ENCODE peak calls at places on chromosomes 5 and 9, in four cellular contexts. F is neural progenitor cell; U is psoas muscle; A is effector memory CD4-positive, alpha-beta T cell. V is an unnamed sample.

GRCh38 chr9:137222190-137223077 is at the start of gene RNF208:
- DNase-seq in U (no peak), F (peak; percentile 61), A (no peak), V (no peak)

GRCh38 chr9:73370053-73370452 is 218.4 kb downstream of the ANXA1 start:
- DNase-seq in F (no peak), A (no peak), U (no peak), V (no peak)

GRCh38 chr5:87303324-87303723 is 35.6 kb downstream of the RASA1 start:
- DNase-seq in F (no peak), U (no peak), A (no peak), V (no peak)

GRCh38 chr5:144697847-144698262 is 527.2 kb downstream of the KCTD16 start:
- DNase-seq in U (no peak), F (no peak), A (no peak), V (no peak)

GRCh38 chr9:120350596-120350995 is 229.4 kb downstream of the CDK5RAP2 start:
- DNase-seq in A (no peak), F (no peak), U (no peak), V (no peak)

GRCh38 chr5:2751592-2752021 is at the start of gene IRX2:
- DNase-seq in A (no peak), U (peak; percentile 48), F (peak; percentile 98), V (no peak)

GRCh38 chr5:113099822-113100221 is 123.2 kb downstream of the DCP2 start:
- DNase-seq in U (no peak), F (no peak), A (no peak), V (no peak)

GRCh38 chr5:90691533-90691932 is 132.9 kb downstream of the ADGRV1 start:
- DNase-seq in A (no peak), U (no peak), F (no peak), V (no peak)

DNA sequence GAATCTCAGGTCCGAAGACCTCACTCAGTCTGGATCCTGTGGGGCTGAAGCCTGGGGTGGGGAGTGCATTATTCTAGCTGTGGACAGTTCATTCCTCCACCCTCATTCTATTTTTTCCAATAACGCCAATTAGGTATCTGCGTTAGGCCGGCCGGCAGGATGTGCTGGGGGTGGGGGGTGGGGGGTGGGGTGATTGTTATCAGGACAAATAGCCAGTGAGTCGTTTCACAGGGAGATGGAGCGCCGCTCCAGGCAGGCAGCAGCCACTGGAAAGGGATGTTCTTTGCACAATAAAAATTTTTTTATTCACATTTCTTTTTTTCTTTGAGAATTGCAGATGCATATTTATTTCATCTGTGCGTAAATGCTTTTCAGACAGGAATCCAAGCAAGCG is 4.0 kb downstream of the LMX1B start:
- DNase-seq in A (no peak), U (no peak), F (no peak), V (no peak)
- H3K27me3 ChIP-seq in A (peaks cover 69% of the 10 kb centered on the region), U (peaks cover 87% of the 10 kb centered on the region), F (peaks cover 99% of the 10 kb centered on the region), V (peaks cover 21% of the 10 kb centered on the region)

DNA sequence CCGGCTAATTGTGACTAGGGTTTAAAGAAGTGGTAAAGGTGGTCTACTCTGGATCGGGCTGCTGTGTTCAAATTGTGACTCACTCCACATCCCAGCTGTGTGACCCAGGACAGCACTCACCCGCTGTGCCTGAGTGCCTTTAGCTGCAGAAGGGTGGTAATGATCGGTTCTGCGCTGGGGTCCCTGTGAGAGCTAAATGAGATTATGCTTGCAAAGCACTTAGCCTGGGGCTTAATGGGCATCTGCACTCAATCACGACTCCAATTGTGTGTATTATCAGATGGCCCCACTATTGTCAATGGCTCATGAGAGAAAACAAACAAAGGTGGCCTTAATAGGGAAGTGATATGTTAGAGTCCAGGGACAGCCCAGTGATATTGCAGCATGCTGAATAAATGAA is 25.1 kb upstream of the TBC1D2 start:
- DNase-seq in U (no peak), A (no peak), F (peak; percentile 44), V (no peak)
- H3K27me3 ChIP-seq in U (peaks cover 31% of the 10 kb centered on the region), A (no peaks in the 10 kb centered on the region), F (peaks cover 5% of the 10 kb centered on the region), V (no peaks in the 10 kb centered on the region)

GRCh38 chr5:1445313-1445894 is at the start of gene SLC6A3:
- DNase-seq in U (peak; percentile 18), F (peak; percentile 93), A (no peak), V (no peak)

GRCh38 chr5:1446602-1447343 is 1.5 kb upstream of the SLC6A3 start:
- DNase-seq in A (no peak), F (peak; percentile 18), U (peak; percentile 1), V (peak; percentile 45)

GRCh38 chr5:1444361-1445189 is 665 bp downstream of the SLC6A3 start:
- DNase-seq in F (peak; percentile 42), U (peak; percentile 10), A (no peak), V (peak; percentile 49)

GRCh38 chr5:1447772-1448361 is 2.6 kb upstream of the SLC6A3 start:
- DNase-seq in A (no peak), F (no peak), U (peak; percentile 2), V (peak; percentile 74)

DNA sequence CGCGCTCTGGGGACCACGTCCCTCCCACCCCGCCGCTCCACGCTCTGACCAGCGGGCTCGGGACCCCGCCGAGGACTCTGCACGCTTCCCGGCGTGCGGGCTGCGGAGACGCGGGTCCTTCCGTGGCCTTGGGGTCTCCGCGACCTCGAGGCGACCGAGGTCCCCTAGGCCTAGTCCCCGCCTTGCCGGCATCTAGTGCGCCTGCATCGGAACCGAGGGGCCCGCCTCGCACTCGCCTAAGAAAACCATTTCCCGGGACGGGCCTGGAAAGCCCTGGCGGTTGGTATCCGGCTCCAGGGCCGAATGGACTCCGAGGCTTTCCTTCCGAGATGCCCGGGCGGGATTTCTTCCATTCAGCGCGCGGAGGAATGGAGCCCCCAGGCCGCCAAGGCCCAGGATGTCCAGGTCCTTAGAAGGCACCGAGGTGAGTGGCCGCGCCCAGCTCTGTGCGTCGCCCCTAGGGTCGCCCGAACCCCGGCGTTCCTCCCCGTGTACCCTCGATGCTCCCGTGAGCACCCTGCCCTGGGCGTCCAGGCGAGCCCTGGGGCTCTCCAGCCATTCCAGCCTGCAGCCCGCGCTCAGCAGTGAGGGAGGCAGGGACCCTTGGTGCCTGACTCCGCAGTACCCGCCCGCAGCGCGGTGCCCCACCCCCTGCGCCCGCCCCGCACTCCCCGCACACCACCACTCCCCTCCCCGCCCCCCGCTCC is 808 bp upstream of the SLC6A3 start:
- DNase-seq in A (no peak), U (peak; percentile 7), F (peak; percentile 49), V (no peak)
- H3K27me3 ChIP-seq in A (peaks cover 21% of the 10 kb centered on the region), U (peaks cover 65% of the 10 kb centered on the region), F (peaks cover 100% of the 10 kb centered on the region), V (peaks cover 10% of the 10 kb centered on the region)

DNA sequence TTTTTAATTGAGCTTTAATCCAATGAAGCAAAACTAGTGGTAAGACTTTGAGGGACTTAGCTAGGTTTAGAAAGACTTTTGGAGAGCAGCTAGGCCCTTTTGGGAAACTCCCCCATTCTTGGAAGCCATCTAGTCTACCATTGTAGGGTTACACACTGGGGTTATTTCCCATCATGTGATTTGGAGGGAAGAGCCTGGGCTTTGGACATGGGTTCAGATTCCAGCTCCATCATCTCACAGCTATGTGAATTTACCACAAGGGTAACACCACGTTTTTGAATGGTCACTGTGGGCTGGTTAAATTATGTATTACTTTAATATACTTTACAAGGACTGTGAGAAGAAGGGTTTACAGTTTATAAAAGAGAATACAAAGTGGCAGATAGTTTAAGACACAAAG is 18.3 kb upstream of the TNFSF15 start:
- DNase-seq in A (no peak), U (no peak), F (no peak), V (no peak)
- H3K27me3 ChIP-seq in A (no peaks in the 10 kb centered on the region), U (no peaks in the 10 kb centered on the region), F (no peaks in the 10 kb centered on the region), V (no peaks in the 10 kb centered on the region)

GRCh38 chr9:127223266-127223665 is 41.3 kb upstream of the GARNL3 start:
- DNase-seq in U (no peak), A (no peak), F (no peak), V (no peak)
- H3K27me3 ChIP-seq in U (no peaks in the 10 kb centered on the region), A (no peaks in the 10 kb centered on the region), F (peaks cover 59% of the 10 kb centered on the region), V (no peaks in the 10 kb centered on the region)

V was measured in CD8-positive, alpha-beta T cell.